ENCODE peak calls at places on chromosomes 7 and 10, in four cellular contexts. B, D, Q and R are unnamed samples.

GRCh38 chr7:6359021-6359420 is 86.6 kb upstream of the CYTH3 start:
- DNase-seq in B (no peak), D (no peak), Q (no peak), R (no peak)

GRCh38 chr10:61937631-61938284 is 36.3 kb downstream of the ARID5B start:
- DNase-seq in B (peak), D (peak), Q (no peak), R (peak)

GRCh38 chr7:77917500-77918262 is 119.1 kb downstream of the PHTF2 start:
- DNase-seq in B (peak), D (no peak), Q (no peak), R (no peak)

GRCh38 chr10:125231813-125232475 is 71.6 kb upstream of the CTBP2 start:
- DNase-seq in B (no peak), D (no peak), Q (no peak), R (no peak)

GRCh38 chr10:112675560-112676083 is 228.6 kb downstream of the VTI1A start:
- DNase-seq in B (no peak), D (no peak), Q (no peak), R (no peak)

GRCh38 chr7:623464-623863 is 103.0 kb upstream of the DNAAF5 start:
- DNase-seq in B (no peak), D (no peak), Q (no peak), R (no peak)

GRCh38 chr7:81676813-81677212 is 93.0 kb downstream of the HGF start:
- DNase-seq in B (no peak), D (peak), Q (no peak), R (peak)

GRCh38 chr7:32357535-32358277 is 132.5 kb downstream of the LSM5 start:
- DNase-seq in B (peak), D (peak), Q (no peak), R (no peak)

GRCh38 chr10:73590881-73591577 is at the start of gene USP54:
- DNase-seq in B (peak), D (peak), Q (peak), R (peak)

GRCh38 chr10:72316748-72317435 is 37.8 kb downstream of the DNAJB12 start:
- DNase-seq in B (no peak), D (no peak), Q (peak), R (no peak)

GRCh38 chr7:117458977-117459583 is 20.7 kb upstream of the CFTR start:
- DNase-seq in B (peak), D (no peak), Q (peak), R (peak)

GRCh38 chr7:93476491-93477344 is 97.8 kb downstream of the CALCR start:
- DNase-seq in B (no peak), D (no peak), Q (no peak), R (no peak)

GRCh38 chr7:151719031-151719894 is 157.7 kb downstream of the PRKAG2 start:
- DNase-seq in B (no peak), D (no peak), Q (no peak), R (no peak)

GRCh38 chr7:131124867-131125266 is 202.8 kb upstream of the MKLN1 start:
- DNase-seq in B (no peak), D (no peak), Q (no peak), R (no peak)

GRCh38 chr7:129557686-129558481 is 53.6 kb upstream of the NRF1 start:
- DNase-seq in B (no peak), D (no peak), Q (no peak), R (no peak)

GRCh38 chr7:522071-522937 is 2.7 kb upstream of the PDGFA start:
- DNase-seq in B (peak), D (peak), Q (no peak), R (peak)

GRCh38 chr10:3963191-3963673 is 178.2 kb upstream of the KLF6 start:
- DNase-seq in B (peak), D (peak), Q (no peak), R (peak)

GRCh38 chr7:44189993-44190872 is 994 bp upstream of the GCK start:
- DNase-seq in B (no peak), D (no peak), Q (no peak), R (no peak)

GRCh38 chr10:73916761-73917470 is 6.0 kb downstream of the PLAU start:
- DNase-seq in B (peak), D (peak), Q (no peak), R (no peak)

GRCh38 chr7:44291066-44291732 is 34.2 kb downstream of the CAMK2B start:
- DNase-seq in B (peak), D (no peak), Q (no peak), R (peak)

GRCh38 chr7:82481499-82482097 is 38.0 kb upstream of the CACNA2D1 start:
- DNase-seq in B (peak), D (peak), Q (peak), R (peak)

GRCh38 chr7:80053098-80053497 is 81.5 kb upstream of the GNAI1 start:
- DNase-seq in B (no peak), D (no peak), Q (peak), R (no peak)

GRCh38 chr10:89219512-89220218 is 12.5 kb upstream of the CH25H start:
- DNase-seq in B (no peak), D (no peak), Q (no peak), R (no peak)

GRCh38 chr7:20624666-20625385 is 9.4 kb downstream of the ABCB5 start:
- DNase-seq in B (no peak), D (no peak), Q (peak), R (no peak)

GRCh38 chr7:82677493-82677892 is 233.9 kb upstream of the CACNA2D1 start:
- DNase-seq in B (no peak), D (no peak), Q (no peak), R (peak)

GRCh38 chr7:158120751-158121150 is 466.9 kb downstream of the PTPRN2 start:
- DNase-seq in B (no peak), D (no peak), Q (no peak), R (no peak)

GRCh38 chr7:55242613-55243012 is 122.5 kb upstream of the LANCL2 start:
- DNase-seq in B (no peak), D (no peak), Q (no peak), R (peak)

GRCh38 chr10:4141471-4141870 is 356.5 kb upstream of the KLF6 start:
- DNase-seq in B (no peak), D (peak), Q (no peak), R (peak)

GRCh38 chr7:99615989-99616358 is 772 bp upstream of the ZSCAN25 start:
- DNase-seq in B (no peak), D (no peak), Q (no peak), R (no peak)

DNA sequence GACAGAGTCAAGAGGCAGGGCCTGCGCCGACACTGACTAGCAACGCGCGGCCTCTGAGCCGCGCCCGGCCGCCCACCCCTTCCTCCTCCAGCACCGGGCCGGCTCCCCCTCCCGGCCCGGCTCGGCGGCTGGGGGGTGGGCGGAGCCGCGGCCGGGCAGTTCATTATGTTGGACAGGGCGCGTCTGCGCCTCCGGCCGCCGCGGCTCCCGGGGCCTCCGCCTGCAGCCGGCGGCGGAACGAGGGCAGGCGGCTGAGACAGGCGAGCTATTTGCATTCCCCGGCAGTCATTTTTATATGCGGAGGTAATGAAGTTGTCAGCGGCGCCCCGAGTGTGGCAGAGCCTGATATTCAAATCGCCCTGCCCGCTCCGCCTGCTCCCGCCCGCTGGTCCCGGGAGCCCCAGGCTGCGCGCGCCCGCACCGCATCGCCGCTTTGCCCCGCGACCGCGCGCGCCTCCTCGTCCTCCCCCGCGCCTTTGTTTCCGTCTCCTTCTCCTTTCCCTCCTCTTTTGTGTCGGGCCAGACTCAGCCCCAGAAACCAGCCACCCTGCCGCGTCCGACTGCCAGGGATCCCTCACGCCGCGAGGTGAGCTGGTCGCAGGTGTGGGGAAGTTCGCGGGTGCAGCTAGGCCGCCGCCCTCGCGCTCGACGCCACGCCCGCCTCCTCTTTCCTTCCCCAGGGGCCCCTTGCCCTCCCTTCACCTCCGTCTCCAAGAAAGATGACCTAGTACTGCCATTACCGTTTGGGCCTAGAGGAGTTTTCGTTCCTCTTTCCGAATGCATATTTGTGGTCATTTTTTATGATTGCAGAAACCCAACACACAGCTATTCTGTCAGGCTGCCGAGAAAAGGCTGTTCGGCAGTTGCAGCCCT is 107.0 kb downstream of the SNX10 start:
- DNase-seq in B (peak), D (peak), Q (no peak), R (peak)
- TF ChIP-seq EZH2 in B (no peak), D (no peak), Q (no peak), R (no peak)

DNA sequence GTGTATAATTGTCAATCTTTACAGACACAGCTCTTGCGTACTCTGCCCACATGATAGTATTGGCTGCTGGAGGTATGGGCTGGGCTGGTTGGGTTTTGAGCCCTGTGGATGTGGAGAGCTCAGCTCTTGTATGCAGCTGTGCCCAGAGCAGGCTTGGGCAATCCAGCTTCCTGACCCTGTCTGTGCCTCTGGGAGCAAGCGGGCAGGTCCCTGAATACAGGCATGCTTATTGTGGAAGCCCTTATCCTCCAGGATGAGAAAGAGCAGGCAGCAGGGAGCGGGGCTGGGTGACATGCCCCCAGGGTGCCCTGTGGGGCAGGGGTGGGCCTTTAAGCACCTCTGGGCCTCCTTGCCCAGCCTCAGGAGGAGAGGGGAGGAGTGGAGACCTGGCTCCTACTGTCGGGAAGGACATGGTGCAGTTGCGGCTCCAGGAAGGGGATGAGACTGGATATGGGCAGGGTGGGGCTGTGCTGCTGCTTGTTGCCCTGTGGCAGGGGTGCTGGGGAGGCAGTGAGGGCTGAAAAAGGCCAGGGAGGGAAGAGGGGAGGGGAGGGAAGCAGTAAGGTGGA is 32.7 kb upstream of the SH2D4B start:
- DNase-seq in B (no peak), D (peak), Q (no peak), R (no peak)
- H3K27ac ChIP-seq in B (no peak), D (peak), Q (peak), R (no peak)

GRCh38 chr10:100748251-100749058 is 3.1 kb downstream of the PAX2 start:
- DNase-seq in B (no peak), D (no peak), Q (no peak), R (no peak)

GRCh38 chr10:100746413-100746931 is 1.1 kb downstream of the PAX2 start:
- DNase-seq in B (no peak), D (no peak), Q (no peak), R (no peak)

GRCh38 chr10:100747826-100748231 is 2.4 kb downstream of the PAX2 start:
- DNase-seq in B (no peak), D (no peak), Q (no peak), R (no peak)

GRCh38 chr10:100745882-100746412 is 565 bp downstream of the PAX2 start:
- DNase-seq in B (no peak), D (no peak), Q (no peak), R (no peak)

GRCh38 chr10:100747061-100747825 is 1.9 kb downstream of the PAX2 start:
- DNase-seq in B (no peak), D (no peak), Q (no peak), R (no peak)
- TF ChIP-seq EZH2 in B (no peak), D (peak), Q (peak), R (no peak)

DNA sequence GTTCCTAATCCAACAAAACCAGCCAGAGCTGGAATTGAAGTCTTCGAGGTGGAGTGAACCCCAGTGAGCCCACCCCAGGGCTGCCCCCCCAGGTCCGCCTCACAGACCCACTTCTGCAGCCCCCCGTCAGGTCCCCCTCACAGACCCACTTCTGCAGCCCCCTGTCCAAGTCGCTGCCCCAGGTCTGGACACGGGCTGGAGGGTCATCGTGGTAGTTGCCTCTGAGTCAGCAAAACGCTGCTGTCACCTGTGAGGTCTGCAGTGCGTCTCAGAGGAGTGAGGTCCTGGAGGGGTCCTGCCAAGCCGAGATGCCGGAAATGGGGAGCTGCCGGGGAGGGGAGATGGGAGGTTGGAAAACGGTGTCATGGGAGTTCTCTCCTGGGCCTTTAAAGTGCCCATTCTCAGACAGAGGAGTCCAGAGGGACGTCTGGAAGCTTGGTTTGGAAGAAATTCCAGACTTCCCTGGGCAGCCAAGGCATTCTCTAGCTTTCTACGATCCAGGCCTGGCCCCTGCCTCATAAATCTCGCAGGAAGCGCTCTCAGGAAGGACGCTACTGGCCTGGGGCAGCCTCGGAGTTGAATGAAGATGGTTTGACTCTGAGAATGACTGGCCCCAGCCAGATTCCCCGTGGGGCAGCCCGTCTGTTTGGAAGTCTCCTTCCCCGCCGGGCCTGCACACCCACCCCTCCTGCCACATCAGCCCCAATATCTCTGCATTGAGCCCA is 38.6 kb downstream of the CALML3 start:
- DNase-seq in B (no peak), D (no peak), Q (no peak), R (no peak)
- H3K27ac ChIP-seq in B (peak), D (peak), Q (no peak), R (no peak)

DNA sequence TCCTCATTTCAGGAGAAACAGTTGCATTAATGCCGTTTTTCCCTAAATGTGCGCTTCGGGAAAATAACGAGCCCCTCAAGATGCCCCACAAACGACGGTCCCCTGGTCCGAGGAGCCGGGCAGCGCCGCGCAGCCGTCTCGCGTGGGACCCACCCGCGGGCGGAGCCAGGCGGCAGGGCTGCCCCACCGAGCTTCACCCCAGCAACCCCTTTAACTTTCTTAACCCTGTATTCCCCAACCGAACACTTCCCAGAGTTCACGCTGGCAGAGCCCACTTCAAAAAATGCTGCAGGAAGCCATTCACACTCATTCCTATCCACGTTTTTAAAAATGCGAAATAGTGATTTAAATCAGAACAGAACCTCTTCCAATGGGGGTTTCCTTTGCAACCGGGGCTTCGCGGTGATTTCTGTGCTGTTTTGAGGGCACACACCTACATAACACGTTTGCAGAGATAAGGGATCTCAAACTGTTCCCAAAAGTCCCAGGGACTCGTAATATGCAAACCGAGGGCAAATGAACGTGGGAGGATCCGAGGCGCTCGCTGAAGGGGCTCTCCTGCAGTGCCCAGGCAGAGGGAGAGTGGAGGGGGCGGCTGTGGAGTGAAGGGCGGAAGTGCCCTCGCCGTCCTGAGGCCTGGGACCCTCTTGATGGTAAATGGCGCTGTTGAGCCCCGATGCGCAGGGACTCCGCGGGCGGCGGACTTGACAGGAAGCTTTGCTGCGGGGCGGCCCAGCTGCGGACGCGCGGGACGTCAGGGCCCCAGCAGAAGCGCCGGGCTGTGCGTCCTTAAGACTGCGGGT is 152.1 kb upstream of the YAE1 start:
- DNase-seq in B (peak), D (peak), Q (peak), R (peak)
- TF ChIP-seq EZH2 in B (no peak), D (peak), Q (no peak), R (no peak)

GRCh38 chr7:19080076-19080475 is 37.4 kb downstream of the TWIST1 start:
- DNase-seq in B (no peak), D (no peak), Q (no peak), R (no peak)
- H3K27ac ChIP-seq in B (no peak), D (no peak), Q (no peak), R (no peak)

DNA sequence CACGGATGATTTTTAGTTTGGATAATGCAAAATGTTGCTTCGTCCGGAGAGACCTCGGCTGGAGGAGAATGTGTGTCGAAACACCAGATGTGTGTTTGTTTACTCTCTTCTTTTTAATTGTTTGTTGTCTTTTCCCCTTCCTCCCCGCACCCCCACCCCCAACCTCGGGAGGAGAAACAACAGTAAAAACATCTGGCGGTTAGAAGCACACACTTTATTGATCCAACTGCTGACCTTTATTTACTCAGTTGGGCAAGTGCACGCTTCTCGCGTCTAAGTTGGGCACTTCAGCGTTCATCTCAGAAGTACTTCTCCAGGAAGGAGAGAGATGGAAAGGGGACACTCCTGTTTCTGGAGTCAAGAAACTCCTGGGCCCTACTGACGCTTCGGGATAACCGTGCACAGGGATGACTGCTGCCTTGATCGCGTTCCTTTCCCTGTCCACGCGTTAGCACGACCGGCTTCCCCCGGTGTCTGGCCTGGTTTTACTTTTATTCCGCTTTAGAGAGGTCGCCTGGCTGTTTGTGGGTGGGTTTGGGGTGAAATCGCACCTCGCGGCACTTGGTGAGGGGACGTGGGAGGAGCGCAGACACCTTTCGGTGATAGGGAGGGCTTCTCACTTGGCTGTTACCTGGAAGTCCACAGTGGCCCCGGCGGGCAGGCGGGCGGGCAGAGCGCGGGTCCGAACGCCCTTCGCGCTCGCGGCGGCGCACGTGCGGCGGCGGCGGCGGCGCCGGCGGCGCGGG is 168.3 kb upstream of the PPP1R3A start:
- DNase-seq in B (no peak), D (peak), Q (no peak), R (peak)
- TF ChIP-seq EZH2 in B (no peak), D (peak), Q (no peak), R (no peak)

GRCh38 chr7:66181329-66181728 is 23.8 kb upstream of the TPST1 start:
- DNase-seq in B (no peak), D (no peak), Q (no peak), R (no peak)

GRCh38 chr7:66185680-66186187 is 19.4 kb upstream of the TPST1 start:
- DNase-seq in B (no peak), D (no peak), Q (no peak), R (no peak)

GRCh38 chr7:66181845-66182244 is 23.3 kb upstream of the TPST1 start:
- DNase-seq in B (no peak), D (no peak), Q (no peak), R (no peak)

GRCh38 chr7:66182920-66183319 is 22.2 kb upstream of the TPST1 start:
- DNase-seq in B (no peak), D (no peak), Q (peak), R (no peak)

GRCh38 chr7:66183700-66184099 is 21.4 kb upstream of the TPST1 start:
- DNase-seq in B (peak), D (peak), Q (no peak), R (peak)
- H3K27ac ChIP-seq in B (no peak), D (no peak), Q (no peak), R (peak)